ENCODE peak calls at places on chromosome 11, in five cellular contexts. One of them, this sample, is unnamed.

GRCh38 chr11:64040684-64041267 is 5.0 kb downstream of the FLRT1 start:
- DNase-seq in osteocyte: no peak
- DNase-seq in progenitor cell of endocrine pancreas: no peak
- DNase-seq in esophagus muscularis mucosa: no peak
- DNase-seq in left ventricle myocardium inferior: no peak
- DNase-seq in this sample: no peak

GRCh38 chr11:114111369-114112042 is 52.0 kb downstream of the ZBTB16 start:
- DNase-seq in osteocyte: no peak
- DNase-seq in progenitor cell of endocrine pancreas: no peak
- DNase-seq in esophagus muscularis mucosa: no peak
- DNase-seq in left ventricle myocardium inferior: no peak
- DNase-seq in this sample: no peak

GRCh38 chr11:119720311-119720710 is 8.7 kb downstream of the NECTIN1 start:
- DNase-seq in esophagus muscularis mucosa: no peak
- DNase-seq in osteocyte: no peak
- DNase-seq in progenitor cell of endocrine pancreas: no peak
- DNase-seq in left ventricle myocardium inferior: no peak
- DNase-seq in this sample: no peak

GRCh38 chr11:117316197-117316961 is at the start of gene BACE1:
- DNase-seq in progenitor cell of endocrine pancreas: peak; percentile 56
- DNase-seq in osteocyte: peak; percentile 92
- DNase-seq in esophagus muscularis mucosa: peak; percentile 94
- DNase-seq in left ventricle myocardium inferior: peak; percentile 84
- DNase-seq in this sample: peak; percentile 27

GRCh38 chr11:72721689-72722049 is 30.5 kb downstream of the ARAP1 start:
- DNase-seq in osteocyte: no peak
- DNase-seq in esophagus muscularis mucosa: no peak
- DNase-seq in left ventricle myocardium inferior: peak; percentile 42
- DNase-seq in progenitor cell of endocrine pancreas: no peak
- DNase-seq in this sample: peak; percentile 69

GRCh38 chr11:60872952-60873524 is 5.7 kb downstream of the ZP1 start:
- DNase-seq in left ventricle myocardium inferior: no peak
- DNase-seq in esophagus muscularis mucosa: no peak
- DNase-seq in progenitor cell of endocrine pancreas: no peak
- DNase-seq in osteocyte: no peak
- DNase-seq in this sample: no peak

GRCh38 chr11:92869716-92870115 is 99.7 kb upstream of the MTNR1B start:
- DNase-seq in osteocyte: no peak
- DNase-seq in progenitor cell of endocrine pancreas: no peak
- DNase-seq in esophagus muscularis mucosa: no peak
- DNase-seq in left ventricle myocardium inferior: no peak
- DNase-seq in this sample: no peak

GRCh38 chr11:44915621-44916020 is 35.1 kb downstream of the TP53I11 start:
- DNase-seq in esophagus muscularis mucosa: no peak
- DNase-seq in left ventricle myocardium inferior: no peak
- DNase-seq in progenitor cell of endocrine pancreas: no peak
- DNase-seq in osteocyte: no peak
- DNase-seq in this sample: no peak

GRCh38 chr11:130729678-130730300 is 186.5 kb downstream of the SNX19 start:
- DNase-seq in progenitor cell of endocrine pancreas: no peak
- DNase-seq in esophagus muscularis mucosa: no peak
- DNase-seq in osteocyte: no peak
- DNase-seq in left ventricle myocardium inferior: no peak
- DNase-seq in this sample: no peak

GRCh38 chr11:72626637-72626936 is 47.6 kb downstream of the PDE2A start:
- DNase-seq in osteocyte: no peak
- DNase-seq in esophagus muscularis mucosa: no peak
- DNase-seq in left ventricle myocardium inferior: no peak
- DNase-seq in progenitor cell of endocrine pancreas: no peak
- DNase-seq in this sample: no peak

GRCh38 chr11:112882494-112883381 is 78.5 kb upstream of the NCAM1 start:
- DNase-seq in esophagus muscularis mucosa: no peak
- DNase-seq in progenitor cell of endocrine pancreas: no peak
- DNase-seq in left ventricle myocardium inferior: peak; percentile 48
- DNase-seq in osteocyte: no peak
- DNase-seq in this sample: no peak

GRCh38 chr11:43969543-43969942 is 27.1 kb downstream of the C11orf96 start:
- DNase-seq in left ventricle myocardium inferior: peak; percentile 55
- DNase-seq in esophagus muscularis mucosa: no peak
- DNase-seq in progenitor cell of endocrine pancreas: no peak
- DNase-seq in osteocyte: no peak
- DNase-seq in this sample: no peak

GRCh38 chr11:10731064-10731680 is 19.9 kb upstream of the CTR9 start:
- DNase-seq in progenitor cell of endocrine pancreas: no peak
- DNase-seq in esophagus muscularis mucosa: no peak
- DNase-seq in osteocyte: no peak
- DNase-seq in left ventricle myocardium inferior: no peak
- DNase-seq in this sample: no peak

GRCh38 chr11:6228520-6228919 is 5.9 kb downstream of the FHIP1B start:
- DNase-seq in progenitor cell of endocrine pancreas: no peak
- DNase-seq in left ventricle myocardium inferior: no peak
- DNase-seq in osteocyte: no peak
- DNase-seq in esophagus muscularis mucosa: no peak
- DNase-seq in this sample: no peak

GRCh38 chr11:60915250-60915914 is 1.4 kb downstream of the TMEM109 start:
- DNase-seq in progenitor cell of endocrine pancreas: no peak
- DNase-seq in osteocyte: no peak
- DNase-seq in left ventricle myocardium inferior: peak; percentile 49
- DNase-seq in esophagus muscularis mucosa: no peak
- DNase-seq in this sample: peak; percentile 91

GRCh38 chr11:121886005-121886739 is 229.8 kb downstream of the BLID start:
- DNase-seq in left ventricle myocardium inferior: peak; percentile 56
- DNase-seq in esophagus muscularis mucosa: no peak
- DNase-seq in progenitor cell of endocrine pancreas: no peak
- DNase-seq in osteocyte: no peak
- DNase-seq in this sample: no peak

GRCh38 chr11:68050371-68050841 is 11.6 kb downstream of the TCIRG1 start:
- DNase-seq in esophagus muscularis mucosa: no peak
- DNase-seq in progenitor cell of endocrine pancreas: no peak
- DNase-seq in osteocyte: no peak
- DNase-seq in left ventricle myocardium inferior: no peak
- DNase-seq in this sample: no peak

GRCh38 chr11:16296243-16296642 is 60.1 kb downstream of the SOX6 start:
- DNase-seq in progenitor cell of endocrine pancreas: no peak
- DNase-seq in osteocyte: no peak
- DNase-seq in esophagus muscularis mucosa: no peak
- DNase-seq in left ventricle myocardium inferior: no peak
- DNase-seq in this sample: no peak

GRCh38 chr11:7612661-7613393 is 60.5 kb downstream of the CYB5R2 start:
- DNase-seq in progenitor cell of endocrine pancreas: no peak
- DNase-seq in esophagus muscularis mucosa: no peak
- DNase-seq in osteocyte: no peak
- DNase-seq in left ventricle myocardium inferior: no peak
- DNase-seq in this sample: no peak

GRCh38 chr11:110297726-110298297 is 1.4 kb upstream of the RDX start:
- DNase-seq in esophagus muscularis mucosa: no peak
- DNase-seq in osteocyte: no peak
- DNase-seq in progenitor cell of endocrine pancreas: no peak
- DNase-seq in left ventricle myocardium inferior: no peak
- DNase-seq in this sample: peak; percentile 19

GRCh38 chr11:30314625-30315024 is 8.3 kb upstream of the ARL14EP start:
- DNase-seq in left ventricle myocardium inferior: no peak
- DNase-seq in progenitor cell of endocrine pancreas: no peak
- DNase-seq in osteocyte: no peak
- DNase-seq in esophagus muscularis mucosa: no peak
- DNase-seq in this sample: no peak

GRCh38 chr11:76709259-76709658 is 38.7 kb upstream of the LRRC32 start:
- DNase-seq in osteocyte: no peak
- DNase-seq in left ventricle myocardium inferior: no peak
- DNase-seq in esophagus muscularis mucosa: no peak
- DNase-seq in progenitor cell of endocrine pancreas: no peak
- DNase-seq in this sample: no peak

GRCh38 chr11:64752106-64752970 is 7.4 kb downstream of the PYGM start:
- DNase-seq in esophagus muscularis mucosa: no peak
- DNase-seq in progenitor cell of endocrine pancreas: no peak
- DNase-seq in osteocyte: no peak
- DNase-seq in left ventricle myocardium inferior: no peak
- DNase-seq in this sample: no peak

GRCh38 chr11:122207921-122208764 is 92.1 kb upstream of the BLID start:
- DNase-seq in left ventricle myocardium inferior: no peak
- DNase-seq in esophagus muscularis mucosa: no peak
- DNase-seq in osteocyte: no peak
- DNase-seq in progenitor cell of endocrine pancreas: no peak
- DNase-seq in this sample: no peak

GRCh38 chr11:128891912-128892398 is 799 bp downstream of the KCNJ5 start:
- DNase-seq in left ventricle myocardium inferior: no peak
- DNase-seq in osteocyte: no peak
- DNase-seq in esophagus muscularis mucosa: no peak
- DNase-seq in progenitor cell of endocrine pancreas: no peak
- DNase-seq in this sample: no peak

GRCh38 chr11:134341805-134342571 is 10.2 kb downstream of the GLB1L2 start:
- DNase-seq in esophagus muscularis mucosa: no peak
- DNase-seq in progenitor cell of endocrine pancreas: no peak
- DNase-seq in left ventricle myocardium inferior: no peak
- DNase-seq in osteocyte: peak; percentile 82
- DNase-seq in this sample: no peak

GRCh38 chr11:29452131-29452530 is 564.7 kb downstream of the KCNA4 start:
- DNase-seq in progenitor cell of endocrine pancreas: no peak
- DNase-seq in esophagus muscularis mucosa: no peak
- DNase-seq in left ventricle myocardium inferior: no peak
- DNase-seq in osteocyte: no peak
- DNase-seq in this sample: no peak

GRCh38 chr11:128261011-128261421 is 326.3 kb downstream of the ETS1 start:
- DNase-seq in left ventricle myocardium inferior: no peak
- DNase-seq in osteocyte: no peak
- DNase-seq in esophagus muscularis mucosa: no peak
- DNase-seq in progenitor cell of endocrine pancreas: no peak
- DNase-seq in this sample: no peak

GRCh38 chr11:34869425-34869824 is 46.8 kb downstream of the APIP start:
- DNase-seq in esophagus muscularis mucosa: no peak
- DNase-seq in osteocyte: no peak
- DNase-seq in progenitor cell of endocrine pancreas: no peak
- DNase-seq in left ventricle myocardium inferior: no peak
- DNase-seq in this sample: no peak
- TF ChIP-seq CTCF in esophagus muscularis mucosa: no peak
- TF ChIP-seq CTCF in osteocyte: peak; percentile 16
- TF ChIP-seq CTCF in progenitor cell of endocrine pancreas: peak; percentile 32
- TF ChIP-seq CTCF in left ventricle myocardium inferior: no peak
- TF ChIP-seq CTCF in this sample: no peak

DNA sequence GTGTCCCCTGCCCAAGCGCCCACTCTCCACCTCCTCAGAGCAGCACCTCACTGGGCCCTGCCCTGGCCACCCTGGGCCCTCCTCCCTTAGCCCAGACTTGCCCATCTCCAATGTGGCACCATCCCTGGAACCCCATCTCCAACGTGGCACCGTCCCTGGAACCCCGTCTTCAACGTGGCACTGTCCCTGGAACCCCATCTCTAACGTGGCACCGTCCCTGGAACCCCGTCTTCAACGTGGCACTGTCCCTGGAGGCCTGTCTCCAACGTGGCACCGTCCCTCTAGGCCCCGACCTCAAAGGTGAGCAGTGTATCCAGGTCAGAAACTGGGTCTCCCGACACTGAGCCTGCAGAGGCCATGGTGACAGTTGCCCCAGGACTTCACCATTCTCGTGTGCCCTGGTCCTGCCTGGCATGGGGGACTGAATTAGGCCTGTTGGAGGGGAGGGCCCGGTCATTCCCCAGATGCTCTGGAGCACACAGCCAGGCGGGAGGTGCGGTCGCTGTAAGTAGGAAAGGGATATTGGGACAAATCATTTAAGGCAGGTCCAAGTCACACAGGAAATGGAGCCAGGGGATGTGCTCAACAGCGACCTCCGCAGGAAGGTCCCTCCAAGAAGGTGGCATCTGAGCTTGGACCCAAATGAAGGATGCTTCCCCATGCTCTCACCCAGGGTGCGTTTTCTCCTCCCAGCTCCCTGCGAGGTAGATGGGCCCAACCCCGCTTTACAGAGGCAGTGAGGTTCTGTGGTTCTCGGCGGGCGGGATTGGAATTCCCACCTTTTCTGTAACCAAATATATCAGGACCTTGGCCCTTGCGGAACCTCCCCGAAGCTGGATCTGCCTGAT is 2.4 kb upstream of the CTSD start:
- DNase-seq in osteocyte: no peak
- DNase-seq in esophagus muscularis mucosa: no peak
- DNase-seq in progenitor cell of endocrine pancreas: no peak
- DNase-seq in left ventricle myocardium inferior: no peak
- DNase-seq in this sample: peak; percentile 48
- TF ChIP-seq CTCF in osteocyte: no peak
- TF ChIP-seq CTCF in esophagus muscularis mucosa: no peak
- TF ChIP-seq CTCF in progenitor cell of endocrine pancreas: peak; percentile 24
- TF ChIP-seq CTCF in left ventricle myocardium inferior: no peak
- TF ChIP-seq CTCF in this sample: no peak

DNA sequence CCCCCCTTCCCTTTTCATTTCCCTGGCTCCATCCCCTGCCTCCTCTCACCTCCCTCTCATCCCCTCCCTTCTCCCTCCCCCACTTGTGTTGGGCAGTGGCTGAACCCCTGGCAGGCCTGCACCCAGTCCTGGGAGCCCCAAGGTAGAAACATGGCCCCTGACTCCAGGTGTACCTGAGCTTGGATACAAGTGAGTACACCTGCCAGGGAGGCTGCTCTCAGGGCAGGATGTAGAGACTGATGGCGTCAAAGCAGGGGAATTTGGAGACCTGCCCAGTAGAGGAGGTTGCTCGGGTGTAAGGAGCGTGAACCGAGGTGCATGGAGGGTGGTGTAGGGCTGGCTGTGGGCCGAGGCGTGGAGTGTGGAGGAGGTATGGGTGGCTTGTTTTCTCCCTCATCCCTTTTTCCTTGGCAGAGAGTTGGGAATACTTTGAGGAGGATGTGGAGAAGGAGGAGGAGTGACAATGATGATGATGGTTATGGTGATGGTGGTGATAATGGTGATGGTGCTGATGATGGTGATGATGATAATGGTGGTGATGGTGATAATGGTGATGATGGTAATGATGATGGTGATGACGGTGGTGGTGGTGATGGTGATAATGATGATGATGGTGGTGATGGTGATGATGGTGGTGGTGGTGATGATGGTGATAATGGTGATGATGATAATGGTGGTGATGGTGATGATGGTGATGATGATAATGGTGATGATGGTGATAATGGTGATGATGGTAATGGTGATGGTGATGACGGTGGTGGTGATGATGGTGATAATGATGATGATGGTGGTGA is 12.3 kb downstream of the MRGPRG start:
- DNase-seq in progenitor cell of endocrine pancreas: no peak
- DNase-seq in esophagus muscularis mucosa: no peak
- DNase-seq in left ventricle myocardium inferior: peak; percentile 5
- DNase-seq in osteocyte: no peak
- DNase-seq in this sample: no peak
- TF ChIP-seq CTCF in progenitor cell of endocrine pancreas: no peak
- TF ChIP-seq CTCF in esophagus muscularis mucosa: no peak
- TF ChIP-seq CTCF in left ventricle myocardium inferior: no peak
- TF ChIP-seq CTCF in osteocyte: no peak
- TF ChIP-seq CTCF in this sample: no peak

DNA sequence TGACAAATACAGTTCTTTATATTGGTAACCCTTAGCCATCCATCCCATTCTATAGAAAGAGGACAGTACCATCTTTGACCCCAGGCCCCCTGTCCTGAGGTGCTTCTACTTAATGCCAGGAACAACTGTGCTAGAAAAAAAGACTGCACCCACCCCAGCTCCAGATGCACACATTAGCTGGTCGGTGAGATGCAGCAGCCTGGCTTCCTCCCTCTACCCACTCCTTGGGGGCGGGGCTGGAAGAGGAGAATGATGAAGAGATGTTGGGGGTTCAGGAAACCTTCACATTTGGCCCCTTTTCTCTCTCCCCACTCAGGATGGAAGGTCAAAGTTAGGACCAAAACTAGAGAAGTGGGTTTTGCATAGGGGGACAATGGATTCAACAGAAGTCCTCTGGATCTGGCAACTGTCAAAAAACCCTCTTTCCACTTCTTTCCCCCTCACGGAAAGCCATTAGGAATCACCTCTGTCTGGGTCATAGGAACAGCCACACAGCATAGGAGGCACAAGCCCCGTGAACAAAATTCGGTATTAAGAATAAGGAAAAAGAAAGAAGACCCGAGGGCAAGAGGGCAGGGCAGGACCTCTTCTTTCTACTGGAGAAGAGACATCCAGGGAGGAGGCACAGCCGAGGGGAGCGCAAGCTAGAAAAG is 755 bp downstream of the NRIP3 start:
- DNase-seq in osteocyte: no peak
- DNase-seq in progenitor cell of endocrine pancreas: no peak
- DNase-seq in left ventricle myocardium inferior: no peak
- DNase-seq in esophagus muscularis mucosa: no peak
- DNase-seq in this sample: peak; percentile 52
- TF ChIP-seq CTCF in osteocyte: no peak
- TF ChIP-seq CTCF in progenitor cell of endocrine pancreas: no peak
- TF ChIP-seq CTCF in left ventricle myocardium inferior: no peak
- TF ChIP-seq CTCF in esophagus muscularis mucosa: no peak
- TF ChIP-seq CTCF in this sample: no peak